ENCODE peak calls at places on chromosomes 13 and 19, in nine cellular contexts. One of them, this sample, is unnamed.
A peak's percentile ranks its signal among the peaks of the same experiment; 100 is the strongest.

GRCh38 chr19:51368366-51369282 is at the start of gene CLDND2:
- DNase-seq in mammary epithelial cell: no peak
- DNase-seq in Calu3: no peak
- DNase-seq in astrocyte of the cerebellum: no peak
- DNase-seq in body of pancreas: no peak
- DNase-seq in HFFc6: no peak
- DNase-seq in AG04449: no peak
- DNase-seq in heart left ventricle: no peak
- DNase-seq in RWPE1: no peak
- DNase-seq in this sample: no peak

GRCh38 chr13:33208290-33208990 is 77.1 kb downstream of the STARD13 start:
- DNase-seq in mammary epithelial cell: peak; percentile 57
- DNase-seq in Calu3: no peak
- DNase-seq in astrocyte of the cerebellum: no peak
- DNase-seq in body of pancreas: peak; percentile 46
- DNase-seq in HFFc6: no peak
- DNase-seq in AG04449: no peak
- DNase-seq in heart left ventricle: no peak
- DNase-seq in RWPE1: peak; percentile 34
- DNase-seq in this sample: no peak

GRCh38 chr13:97849305-97849704 is 104.2 kb upstream of the IPO5 start:
- DNase-seq in mammary epithelial cell: peak; percentile 49
- DNase-seq in Calu3: no peak
- DNase-seq in astrocyte of the cerebellum: no peak
- DNase-seq in body of pancreas: no peak
- DNase-seq in HFFc6: peak; percentile 10
- DNase-seq in AG04449: no peak
- DNase-seq in heart left ventricle: no peak
- DNase-seq in RWPE1: peak; percentile 18
- DNase-seq in this sample: no peak

GRCh38 chr13:80276371-80277289 is 64.3 kb downstream of the SPRY2 start:
- DNase-seq in mammary epithelial cell: no peak
- DNase-seq in Calu3: no peak
- DNase-seq in astrocyte of the cerebellum: peak; percentile 51
- DNase-seq in body of pancreas: no peak
- DNase-seq in HFFc6: peak; percentile 64
- DNase-seq in AG04449: peak; percentile 33
- DNase-seq in heart left ventricle: no peak
- DNase-seq in RWPE1: no peak
- DNase-seq in this sample: no peak

GRCh38 chr13:46389985-46390384 is 2.9 kb upstream of the RUBCNL start:
- DNase-seq in mammary epithelial cell: peak; percentile 71
- DNase-seq in Calu3: peak; percentile 11
- DNase-seq in astrocyte of the cerebellum: no peak
- DNase-seq in body of pancreas: peak; percentile 41
- DNase-seq in HFFc6: no peak
- DNase-seq in AG04449: no peak
- DNase-seq in heart left ventricle: peak; percentile 29
- DNase-seq in RWPE1: no peak
- DNase-seq in this sample: no peak

GRCh38 chr19:12843328-12843727 is 5.0 kb downstream of the MAST1 start:
- DNase-seq in mammary epithelial cell: no peak
- DNase-seq in Calu3: no peak
- DNase-seq in astrocyte of the cerebellum: no peak
- DNase-seq in body of pancreas: no peak
- DNase-seq in HFFc6: no peak
- DNase-seq in AG04449: no peak
- DNase-seq in heart left ventricle: no peak
- DNase-seq in RWPE1: no peak
- DNase-seq in this sample: no peak

GRCh38 chr19:57935731-57936130 is 529 bp upstream of the ZNF418 start:
- DNase-seq in mammary epithelial cell: no peak
- DNase-seq in Calu3: no peak
- DNase-seq in astrocyte of the cerebellum: no peak
- DNase-seq in body of pancreas: no peak
- DNase-seq in HFFc6: no peak
- DNase-seq in AG04449: no peak
- DNase-seq in heart left ventricle: no peak
- DNase-seq in RWPE1: no peak
- DNase-seq in this sample: no peak

GRCh38 chr13:87123987-87124784 is 547.0 kb upstream of the SLITRK5 start:
- DNase-seq in mammary epithelial cell: peak; percentile 98
- DNase-seq in Calu3: peak; percentile 0
- DNase-seq in astrocyte of the cerebellum: peak; percentile 100
- DNase-seq in body of pancreas: no peak
- DNase-seq in HFFc6: peak; percentile 4
- DNase-seq in AG04449: peak; percentile 19
- DNase-seq in heart left ventricle: no peak
- DNase-seq in RWPE1: peak; percentile 82
- DNase-seq in this sample: no peak

GRCh38 chr13:27667946-27668345 is 46.3 kb downstream of the POLR1D start:
- DNase-seq in mammary epithelial cell: no peak
- DNase-seq in Calu3: no peak
- DNase-seq in astrocyte of the cerebellum: no peak
- DNase-seq in body of pancreas: no peak
- DNase-seq in HFFc6: no peak
- DNase-seq in AG04449: no peak
- DNase-seq in heart left ventricle: peak; percentile 22
- DNase-seq in RWPE1: no peak
- DNase-seq in this sample: no peak

GRCh38 chr13:35988648-35989081 is 142.5 kb downstream of the DCLK1 start:
- DNase-seq in mammary epithelial cell: peak; percentile 11
- DNase-seq in Calu3: no peak
- DNase-seq in astrocyte of the cerebellum: peak; percentile 78
- DNase-seq in body of pancreas: no peak
- DNase-seq in HFFc6: peak; percentile 8
- DNase-seq in AG04449: no peak
- DNase-seq in heart left ventricle: no peak
- DNase-seq in RWPE1: no peak
- DNase-seq in this sample: no peak

GRCh38 chr13:36088001-36088400 is 43.2 kb downstream of the DCLK1 start:
- DNase-seq in mammary epithelial cell: peak; percentile 42
- DNase-seq in Calu3: no peak
- DNase-seq in astrocyte of the cerebellum: no peak
- DNase-seq in body of pancreas: no peak
- DNase-seq in HFFc6: no peak
- DNase-seq in AG04449: no peak
- DNase-seq in heart left ventricle: no peak
- DNase-seq in RWPE1: peak; percentile 42
- DNase-seq in this sample: no peak

GRCh38 chr19:15418112-15418587 is 638 bp downstream of the AKAP8L start:
- DNase-seq in mammary epithelial cell: no peak
- DNase-seq in Calu3: no peak
- DNase-seq in astrocyte of the cerebellum: peak; percentile 22
- DNase-seq in body of pancreas: peak; percentile 39
- DNase-seq in HFFc6: no peak
- DNase-seq in AG04449: no peak
- DNase-seq in heart left ventricle: peak; percentile 40
- DNase-seq in RWPE1: peak; percentile 43
- DNase-seq in this sample: no peak

GRCh38 chr19:33500586-33500985 is 21.0 kb downstream of the PEPD start:
- DNase-seq in mammary epithelial cell: no peak
- DNase-seq in Calu3: no peak
- DNase-seq in astrocyte of the cerebellum: no peak
- DNase-seq in body of pancreas: no peak
- DNase-seq in HFFc6: no peak
- DNase-seq in AG04449: no peak
- DNase-seq in heart left ventricle: no peak
- DNase-seq in RWPE1: no peak
- DNase-seq in this sample: no peak

GRCh38 chr13:49497272-49497671 is 1.5 kb downstream of the PHF11 start:
- DNase-seq in mammary epithelial cell: no peak
- DNase-seq in Calu3: no peak
- DNase-seq in astrocyte of the cerebellum: no peak
- DNase-seq in body of pancreas: no peak
- DNase-seq in HFFc6: no peak
- DNase-seq in AG04449: no peak
- DNase-seq in heart left ventricle: no peak
- DNase-seq in RWPE1: no peak
- DNase-seq in this sample: no peak

GRCh38 chr19:51123381-51124186 is 1.1 kb upstream of the SIGLEC9 start:
- DNase-seq in mammary epithelial cell: no peak
- DNase-seq in Calu3: no peak
- DNase-seq in astrocyte of the cerebellum: no peak
- DNase-seq in body of pancreas: no peak
- DNase-seq in HFFc6: no peak
- DNase-seq in AG04449: no peak
- DNase-seq in heart left ventricle: no peak
- DNase-seq in RWPE1: no peak
- DNase-seq in this sample: no peak

GRCh38 chr19:35419046-35419445 is 29.0 kb upstream of the FFAR2 start:
- DNase-seq in mammary epithelial cell: peak; percentile 10
- DNase-seq in Calu3: no peak
- DNase-seq in astrocyte of the cerebellum: no peak
- DNase-seq in body of pancreas: no peak
- DNase-seq in HFFc6: no peak
- DNase-seq in AG04449: no peak
- DNase-seq in heart left ventricle: no peak
- DNase-seq in RWPE1: no peak
- DNase-seq in this sample: no peak

GRCh38 chr19:9130965-9131364 is 4.2 kb upstream of the OR7G3 start:
- DNase-seq in mammary epithelial cell: no peak
- DNase-seq in Calu3: no peak
- DNase-seq in astrocyte of the cerebellum: no peak
- DNase-seq in body of pancreas: no peak
- DNase-seq in HFFc6: no peak
- DNase-seq in AG04449: no peak
- DNase-seq in heart left ventricle: no peak
- DNase-seq in RWPE1: no peak
- DNase-seq in this sample: no peak

GRCh38 chr13:110099922-110100321 is 207.0 kb downstream of the COL4A1 start:
- DNase-seq in mammary epithelial cell: no peak
- DNase-seq in Calu3: no peak
- DNase-seq in astrocyte of the cerebellum: no peak
- DNase-seq in body of pancreas: no peak
- DNase-seq in HFFc6: no peak
- DNase-seq in AG04449: no peak
- DNase-seq in heart left ventricle: no peak
- DNase-seq in RWPE1: no peak
- DNase-seq in this sample: no peak

GRCh38 chr13:58960909-58961308 is 1202.8 kb downstream of the DIAPH3 start:
- DNase-seq in mammary epithelial cell: no peak
- DNase-seq in Calu3: no peak
- DNase-seq in astrocyte of the cerebellum: peak; percentile 35
- DNase-seq in body of pancreas: no peak
- DNase-seq in HFFc6: no peak
- DNase-seq in AG04449: no peak
- DNase-seq in heart left ventricle: no peak
- DNase-seq in RWPE1: peak; percentile 4
- DNase-seq in this sample: no peak
- TF ChIP-seq CTCF in mammary epithelial cell: no peak
- TF ChIP-seq CTCF in Calu3: no peak
- TF ChIP-seq CTCF in astrocyte of the cerebellum: peak; percentile 34
- TF ChIP-seq CTCF in body of pancreas: no peak
- TF ChIP-seq CTCF in HFFc6: peak; percentile 36
- TF ChIP-seq CTCF in AG04449: no peak
- TF ChIP-seq CTCF in heart left ventricle: peak; percentile 34
- TF ChIP-seq CTCF in RWPE1: no peak
- TF ChIP-seq CTCF in this sample: peak; percentile 7

GRCh38 chr13:31556376-31556775 is 182.9 kb upstream of the RXFP2 start:
- DNase-seq in mammary epithelial cell: no peak
- DNase-seq in Calu3: no peak
- DNase-seq in astrocyte of the cerebellum: no peak
- DNase-seq in body of pancreas: no peak
- DNase-seq in HFFc6: peak; percentile 45
- DNase-seq in AG04449: peak; percentile 52
- DNase-seq in heart left ventricle: no peak
- DNase-seq in RWPE1: no peak
- DNase-seq in this sample: no peak
- TF ChIP-seq CTCF in mammary epithelial cell: no peak
- TF ChIP-seq CTCF in Calu3: no peak
- TF ChIP-seq CTCF in astrocyte of the cerebellum: no peak
- TF ChIP-seq CTCF in body of pancreas: no peak
- TF ChIP-seq CTCF in HFFc6: no peak
- TF ChIP-seq CTCF in AG04449: no peak
- TF ChIP-seq CTCF in heart left ventricle: no peak
- TF ChIP-seq CTCF in RWPE1: no peak
- TF ChIP-seq CTCF in this sample: no peak

GRCh38 chr19:7883796-7884570 is 4.3 kb upstream of the LRRC8E start:
- DNase-seq in mammary epithelial cell: no peak
- DNase-seq in Calu3: no peak
- DNase-seq in astrocyte of the cerebellum: no peak
- DNase-seq in body of pancreas: no peak
- DNase-seq in HFFc6: peak; percentile 51
- DNase-seq in AG04449: no peak
- DNase-seq in heart left ventricle: no peak
- DNase-seq in RWPE1: no peak
- DNase-seq in this sample: no peak

GRCh38 chr19:7888145-7888825 is at the start of gene LRRC8E:
- DNase-seq in mammary epithelial cell: peak; percentile 71
- DNase-seq in Calu3: peak; percentile 87
- DNase-seq in astrocyte of the cerebellum: peak; percentile 27
- DNase-seq in body of pancreas: peak; percentile 88
- DNase-seq in HFFc6: peak; percentile 60
- DNase-seq in AG04449: no peak
- DNase-seq in heart left ventricle: peak; percentile 25
- DNase-seq in RWPE1: peak; percentile 85
- DNase-seq in this sample: no peak

GRCh38 chr19:7885818-7886217 is 2.5 kb upstream of the LRRC8E start:
- DNase-seq in mammary epithelial cell: no peak
- DNase-seq in Calu3: no peak
- DNase-seq in astrocyte of the cerebellum: no peak
- DNase-seq in body of pancreas: no peak
- DNase-seq in HFFc6: no peak
- DNase-seq in AG04449: no peak
- DNase-seq in heart left ventricle: no peak
- DNase-seq in RWPE1: no peak
- DNase-seq in this sample: no peak

GRCh38 chr19:7887408-7888144 is 734 bp upstream of the LRRC8E start:
- DNase-seq in mammary epithelial cell: no peak
- DNase-seq in Calu3: no peak
- DNase-seq in astrocyte of the cerebellum: no peak
- DNase-seq in body of pancreas: no peak
- DNase-seq in HFFc6: no peak
- DNase-seq in AG04449: no peak
- DNase-seq in heart left ventricle: no peak
- DNase-seq in RWPE1: no peak
- DNase-seq in this sample: no peak

DNA sequence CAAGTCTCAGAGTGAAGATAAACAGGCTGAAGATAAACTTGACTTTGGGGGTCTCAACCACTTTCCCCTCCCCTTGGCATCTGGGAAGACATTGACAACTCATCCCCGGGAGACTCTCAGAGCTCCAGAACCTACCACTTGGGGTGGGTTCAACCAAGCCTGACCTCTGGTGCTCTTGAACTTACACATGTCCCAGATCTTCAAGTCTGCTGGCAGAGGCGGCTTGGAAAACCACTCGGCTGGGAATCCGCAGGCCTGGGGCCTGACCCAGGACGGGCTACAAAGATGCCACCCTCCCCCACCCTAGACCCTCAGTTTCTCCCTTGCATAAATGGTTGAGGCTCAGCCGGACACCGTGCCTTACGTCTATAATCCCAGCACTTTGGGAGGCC is 512 bp downstream of the LRRC8E start:
- DNase-seq in mammary epithelial cell: no peak
- DNase-seq in Calu3: no peak
- DNase-seq in astrocyte of the cerebellum: no peak
- DNase-seq in body of pancreas: no peak
- DNase-seq in HFFc6: no peak
- DNase-seq in AG04449: no peak
- DNase-seq in heart left ventricle: no peak
- DNase-seq in RWPE1: no peak
- DNase-seq in this sample: no peak
- TF ChIP-seq CTCF in mammary epithelial cell: no peak
- TF ChIP-seq CTCF in Calu3: no peak
- TF ChIP-seq CTCF in astrocyte of the cerebellum: no peak
- TF ChIP-seq CTCF in body of pancreas: no peak
- TF ChIP-seq CTCF in HFFc6: no peak
- TF ChIP-seq CTCF in AG04449: no peak
- TF ChIP-seq CTCF in heart left ventricle: no peak
- TF ChIP-seq CTCF in RWPE1: no peak
- TF ChIP-seq CTCF in this sample: no peak

GRCh38 chr13:107351305-107351704 is 783.4 kb upstream of the ARGLU1 start:
- DNase-seq in mammary epithelial cell: no peak
- DNase-seq in Calu3: no peak
- DNase-seq in astrocyte of the cerebellum: no peak
- DNase-seq in body of pancreas: no peak
- DNase-seq in HFFc6: no peak
- DNase-seq in AG04449: no peak
- DNase-seq in heart left ventricle: no peak
- DNase-seq in RWPE1: no peak
- DNase-seq in this sample: peak; percentile 39
- TF ChIP-seq CTCF in mammary epithelial cell: no peak
- TF ChIP-seq CTCF in Calu3: no peak
- TF ChIP-seq CTCF in astrocyte of the cerebellum: no peak
- TF ChIP-seq CTCF in body of pancreas: no peak
- TF ChIP-seq CTCF in HFFc6: no peak
- TF ChIP-seq CTCF in AG04449: no peak
- TF ChIP-seq CTCF in heart left ventricle: no peak
- TF ChIP-seq CTCF in RWPE1: no peak
- TF ChIP-seq CTCF in this sample: no peak